ENCODE peak calls at places on chromosomes 11 and 22, in four cellular contexts. One of them, this sample, is unnamed.
A peak's percentile ranks its signal among the peaks of the same experiment; 100 is the strongest.

GRCh38 chr11:35305670-35306382 is 113.5 kb downstream of the SLC1A2 start:
- DNase-seq in fibroblast of lung: peak; percentile 48
- DNase-seq in epithelial cell of esophagus: peak; percentile 40
- DNase-seq in CD4-positive, alpha-beta T cell: peak; percentile 29
- DNase-seq in this sample: peak; percentile 48

GRCh38 chr11:57471496-57471895 is 11.2 kb downstream of the RTN4RL2 start:
- DNase-seq in fibroblast of lung: no peak
- DNase-seq in epithelial cell of esophagus: no peak
- DNase-seq in CD4-positive, alpha-beta T cell: no peak
- DNase-seq in this sample: no peak

GRCh38 chr11:69265911-69266510 is 27.9 kb upstream of the MYEOV start:
- DNase-seq in fibroblast of lung: no peak
- DNase-seq in epithelial cell of esophagus: no peak
- DNase-seq in CD4-positive, alpha-beta T cell: no peak
- DNase-seq in this sample: no peak

GRCh38 chr11:8332196-8332595 is 68.5 kb upstream of the LMO1 start:
- DNase-seq in fibroblast of lung: no peak
- DNase-seq in epithelial cell of esophagus: no peak
- DNase-seq in CD4-positive, alpha-beta T cell: no peak
- DNase-seq in this sample: no peak

GRCh38 chr11:61897387-61898246 is 6.3 kb upstream of the FADS3 start:
- DNase-seq in fibroblast of lung: peak; percentile 20
- DNase-seq in epithelial cell of esophagus: peak; percentile 55
- DNase-seq in CD4-positive, alpha-beta T cell: peak; percentile 74
- DNase-seq in this sample: peak; percentile 89

GRCh38 chr11:3867209-3868071 is 12.0 kb downstream of the STIM1 start:
- DNase-seq in fibroblast of lung: peak; percentile 12
- DNase-seq in epithelial cell of esophagus: peak; percentile 54
- DNase-seq in CD4-positive, alpha-beta T cell: no peak
- DNase-seq in this sample: no peak

GRCh38 chr11:95254139-95254704 is 23.2 kb upstream of the SESN3 start:
- DNase-seq in fibroblast of lung: peak; percentile 91
- DNase-seq in epithelial cell of esophagus: peak; percentile 95
- DNase-seq in CD4-positive, alpha-beta T cell: peak; percentile 66
- DNase-seq in this sample: peak; percentile 69

GRCh38 chr11:64743591-64744543 is at the start of gene RASGRP2:
- DNase-seq in fibroblast of lung: no peak
- DNase-seq in epithelial cell of esophagus: peak; percentile 31
- DNase-seq in CD4-positive, alpha-beta T cell: peak; percentile 88
- DNase-seq in this sample: peak; percentile 83

GRCh38 chr11:5719703-5720495 is 16.3 kb upstream of the OR56B1 start:
- DNase-seq in fibroblast of lung: peak; percentile 17
- DNase-seq in epithelial cell of esophagus: no peak
- DNase-seq in CD4-positive, alpha-beta T cell: no peak
- DNase-seq in this sample: no peak

GRCh38 chr11:58905716-58906547 is 33.4 kb upstream of the GLYATL1 start:
- DNase-seq in fibroblast of lung: peak; percentile 94
- DNase-seq in epithelial cell of esophagus: peak; percentile 82
- DNase-seq in CD4-positive, alpha-beta T cell: no peak
- DNase-seq in this sample: no peak

GRCh38 chr11:87232320-87232719 is 194.6 kb downstream of the TMEM135 start:
- DNase-seq in fibroblast of lung: no peak
- DNase-seq in epithelial cell of esophagus: no peak
- DNase-seq in CD4-positive, alpha-beta T cell: no peak
- DNase-seq in this sample: no peak

GRCh38 chr11:134731562-134731961 is 319.5 kb upstream of the B3GAT1 start:
- DNase-seq in fibroblast of lung: no peak
- DNase-seq in epithelial cell of esophagus: no peak
- DNase-seq in CD4-positive, alpha-beta T cell: no peak
- DNase-seq in this sample: no peak

GRCh38 chr11:72716291-72716690 is 35.9 kb downstream of the ARAP1 start:
- DNase-seq in fibroblast of lung: peak; percentile 22
- DNase-seq in epithelial cell of esophagus: no peak
- DNase-seq in CD4-positive, alpha-beta T cell: no peak
- DNase-seq in this sample: no peak

GRCh38 chr11:26905368-26905767 is 88.5 kb upstream of the FIBIN start:
- DNase-seq in fibroblast of lung: peak; percentile 51
- DNase-seq in epithelial cell of esophagus: peak; percentile 44
- DNase-seq in CD4-positive, alpha-beta T cell: no peak
- DNase-seq in this sample: no peak

GRCh38 chr11:32913445-32913844 is 20.8 kb downstream of the QSER1 start:
- DNase-seq in fibroblast of lung: no peak
- DNase-seq in epithelial cell of esophagus: no peak
- DNase-seq in CD4-positive, alpha-beta T cell: no peak
- DNase-seq in this sample: no peak

GRCh38 chr11:75603791-75604736 is 42.0 kb downstream of the SERPINH1 start:
- DNase-seq in fibroblast of lung: peak; percentile 91
- DNase-seq in epithelial cell of esophagus: peak; percentile 89
- DNase-seq in CD4-positive, alpha-beta T cell: no peak
- DNase-seq in this sample: no peak

GRCh38 chr22:24434472-24435322 is 7.3 kb downstream of the ADORA2A start:
- DNase-seq in fibroblast of lung: peak; percentile 35
- DNase-seq in epithelial cell of esophagus: no peak
- DNase-seq in CD4-positive, alpha-beta T cell: no peak
- DNase-seq in this sample: peak; percentile 87

DNA sequence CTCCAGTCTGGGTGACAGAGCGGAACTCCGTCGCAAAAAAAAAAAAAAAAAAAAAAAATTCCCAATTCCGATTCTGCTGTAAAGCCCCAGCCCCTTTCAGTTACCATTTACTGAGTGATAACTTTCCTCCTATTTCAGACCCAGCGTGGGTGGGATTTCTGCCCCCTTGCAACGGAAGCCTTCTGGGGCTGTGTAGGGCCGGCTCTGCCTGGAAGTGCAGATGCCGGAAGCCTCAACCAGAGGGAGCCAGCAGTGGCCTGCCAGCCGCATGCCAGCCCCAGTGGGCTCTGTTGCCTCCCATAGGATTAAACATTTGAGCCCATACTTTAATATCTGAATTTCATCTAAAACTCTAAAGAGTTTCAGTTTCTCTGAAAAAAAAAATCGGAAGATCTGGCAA is 60.0 kb upstream of the NUP50 start:
- DNase-seq in fibroblast of lung: no peak
- DNase-seq in epithelial cell of esophagus: no peak
- DNase-seq in CD4-positive, alpha-beta T cell: no peak
- DNase-seq in this sample: no peak
- TF ChIP-seq CTCF in fibroblast of lung: no peak
- TF ChIP-seq CTCF in epithelial cell of esophagus: no peak
- TF ChIP-seq CTCF in CD4-positive, alpha-beta T cell: no peak
- TF ChIP-seq CTCF in this sample: no peak

DNA sequence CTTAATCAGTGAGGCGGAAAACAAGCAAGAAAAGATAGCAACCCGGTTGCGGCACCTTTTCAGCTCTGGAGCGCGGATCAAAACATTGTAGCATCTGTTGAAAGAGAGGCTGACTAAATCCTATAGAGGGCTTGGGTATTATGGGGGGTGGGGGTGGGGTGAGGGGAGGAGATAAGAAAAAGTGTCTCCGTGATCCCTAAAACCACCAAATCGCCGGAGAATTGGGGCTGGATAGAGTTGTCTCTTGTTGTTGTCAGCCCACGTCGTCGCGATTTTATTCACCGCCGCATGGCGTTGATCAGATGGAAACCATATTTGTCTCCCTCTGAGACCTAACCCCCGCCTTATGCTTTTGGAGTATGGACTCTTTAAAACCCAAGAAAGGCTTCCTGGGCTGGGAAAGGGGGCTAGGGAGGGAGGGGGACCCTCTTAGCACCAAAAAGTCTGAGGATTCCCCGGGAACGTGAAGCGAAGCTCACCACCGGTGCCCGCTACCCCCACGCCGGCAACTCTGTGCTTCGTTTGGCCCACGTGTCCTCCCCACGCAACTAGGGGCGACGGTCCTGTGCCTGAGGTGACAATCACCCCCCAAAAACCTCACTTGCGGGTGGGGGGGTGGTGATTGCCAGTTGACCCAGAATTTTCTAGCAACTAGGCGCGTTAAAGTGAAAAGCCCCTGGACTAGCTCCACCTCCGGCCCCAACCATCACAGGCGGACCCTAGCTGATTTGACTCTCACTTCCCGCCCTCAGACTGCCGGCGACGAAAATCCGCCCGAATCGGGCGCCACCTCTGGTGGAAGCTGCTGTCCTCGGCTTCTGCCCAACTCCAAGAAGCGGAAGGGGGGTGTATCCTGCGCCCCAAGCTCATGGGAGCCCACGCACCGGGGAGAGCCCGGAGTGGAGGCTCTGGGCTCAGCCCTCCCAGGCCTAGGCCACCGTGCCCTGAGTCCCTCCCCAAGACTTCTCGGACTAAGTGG is 12.8 kb downstream of the PAX6 start:
- DNase-seq in fibroblast of lung: no peak
- DNase-seq in epithelial cell of esophagus: no peak
- DNase-seq in CD4-positive, alpha-beta T cell: no peak
- DNase-seq in this sample: peak; percentile 81
- TF ChIP-seq CTCF in fibroblast of lung: peak; percentile 18
- TF ChIP-seq CTCF in epithelial cell of esophagus: peak; percentile 24
- TF ChIP-seq CTCF in CD4-positive, alpha-beta T cell: no peak
- TF ChIP-seq CTCF in this sample: peak; percentile 61

DNA sequence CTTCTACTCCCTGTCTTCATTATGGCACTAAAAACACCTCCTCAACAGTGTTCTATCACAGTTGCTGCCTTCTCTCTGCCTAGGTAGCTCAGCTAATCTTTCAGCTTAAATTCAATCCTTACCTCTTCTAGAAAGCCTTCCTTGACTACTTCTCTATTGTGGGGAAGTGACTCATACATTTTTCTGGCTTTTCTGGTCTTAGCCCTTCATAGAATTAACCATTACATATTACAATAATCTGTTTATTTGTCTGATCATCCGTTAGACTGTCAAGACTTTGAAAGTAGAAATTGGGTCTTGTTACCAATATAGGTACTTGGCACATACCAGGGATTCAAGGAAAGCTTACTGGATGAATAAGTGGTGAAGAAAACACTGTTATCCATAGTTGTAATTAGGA is 89.6 kb downstream of the FANCF start:
- DNase-seq in fibroblast of lung: peak; percentile 72
- DNase-seq in epithelial cell of esophagus: peak; percentile 61
- DNase-seq in CD4-positive, alpha-beta T cell: no peak
- DNase-seq in this sample: no peak
- TF ChIP-seq CTCF in fibroblast of lung: no peak
- TF ChIP-seq CTCF in epithelial cell of esophagus: no peak
- TF ChIP-seq CTCF in CD4-positive, alpha-beta T cell: no peak
- TF ChIP-seq CTCF in this sample: no peak

GRCh38 chr11:29959488-29959887 is 57.3 kb downstream of the KCNA4 start:
- DNase-seq in fibroblast of lung: no peak
- DNase-seq in epithelial cell of esophagus: no peak
- DNase-seq in CD4-positive, alpha-beta T cell: no peak
- DNase-seq in this sample: no peak

GRCh38 chr11:29963796-29964195 is 53.0 kb downstream of the KCNA4 start:
- DNase-seq in fibroblast of lung: no peak
- DNase-seq in epithelial cell of esophagus: no peak
- DNase-seq in CD4-positive, alpha-beta T cell: no peak
- DNase-seq in this sample: no peak

GRCh38 chr11:29957406-29957805 is 59.4 kb downstream of the KCNA4 start:
- DNase-seq in fibroblast of lung: no peak
- DNase-seq in epithelial cell of esophagus: peak; percentile 2
- DNase-seq in CD4-positive, alpha-beta T cell: no peak
- DNase-seq in this sample: no peak

GRCh38 chr11:29963068-29963467 is 53.8 kb downstream of the KCNA4 start:
- DNase-seq in fibroblast of lung: no peak
- DNase-seq in epithelial cell of esophagus: no peak
- DNase-seq in CD4-positive, alpha-beta T cell: no peak
- DNase-seq in this sample: no peak

DNA sequence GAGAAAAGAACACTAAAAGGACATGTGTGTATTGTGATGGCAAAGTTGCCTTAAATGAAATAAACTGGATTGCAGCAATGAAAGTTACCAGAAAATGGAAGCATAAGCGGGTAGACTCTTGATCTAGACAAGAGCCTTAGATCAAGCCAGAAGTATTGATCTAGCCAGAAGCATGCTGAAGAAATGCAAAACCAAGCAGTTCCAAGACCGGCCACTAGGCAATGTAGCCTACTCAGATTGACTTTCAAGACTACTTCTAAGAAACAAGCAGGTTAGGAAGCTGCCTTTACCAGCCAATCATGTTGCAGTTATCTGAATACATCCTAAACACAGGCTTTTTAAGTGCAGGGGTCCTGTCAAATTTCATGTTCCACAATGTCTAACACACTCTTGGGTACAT is 54.6 kb downstream of the KCNA4 start:
- DNase-seq in fibroblast of lung: no peak
- DNase-seq in epithelial cell of esophagus: peak; percentile 10
- DNase-seq in CD4-positive, alpha-beta T cell: no peak
- DNase-seq in this sample: no peak
- TF ChIP-seq CTCF in fibroblast of lung: no peak
- TF ChIP-seq CTCF in epithelial cell of esophagus: peak; percentile 43
- TF ChIP-seq CTCF in CD4-positive, alpha-beta T cell: no peak
- TF ChIP-seq CTCF in this sample: peak; percentile 20

GRCh38 chr11:115008774-115009173 is 330.4 kb downstream of the NXPE2 start:
- DNase-seq in fibroblast of lung: no peak
- DNase-seq in epithelial cell of esophagus: no peak
- DNase-seq in CD4-positive, alpha-beta T cell: no peak
- DNase-seq in this sample: no peak
- TF ChIP-seq CTCF in fibroblast of lung: no peak
- TF ChIP-seq CTCF in epithelial cell of esophagus: no peak
- TF ChIP-seq CTCF in CD4-positive, alpha-beta T cell: no peak
- TF ChIP-seq CTCF in this sample: no peak

DNA sequence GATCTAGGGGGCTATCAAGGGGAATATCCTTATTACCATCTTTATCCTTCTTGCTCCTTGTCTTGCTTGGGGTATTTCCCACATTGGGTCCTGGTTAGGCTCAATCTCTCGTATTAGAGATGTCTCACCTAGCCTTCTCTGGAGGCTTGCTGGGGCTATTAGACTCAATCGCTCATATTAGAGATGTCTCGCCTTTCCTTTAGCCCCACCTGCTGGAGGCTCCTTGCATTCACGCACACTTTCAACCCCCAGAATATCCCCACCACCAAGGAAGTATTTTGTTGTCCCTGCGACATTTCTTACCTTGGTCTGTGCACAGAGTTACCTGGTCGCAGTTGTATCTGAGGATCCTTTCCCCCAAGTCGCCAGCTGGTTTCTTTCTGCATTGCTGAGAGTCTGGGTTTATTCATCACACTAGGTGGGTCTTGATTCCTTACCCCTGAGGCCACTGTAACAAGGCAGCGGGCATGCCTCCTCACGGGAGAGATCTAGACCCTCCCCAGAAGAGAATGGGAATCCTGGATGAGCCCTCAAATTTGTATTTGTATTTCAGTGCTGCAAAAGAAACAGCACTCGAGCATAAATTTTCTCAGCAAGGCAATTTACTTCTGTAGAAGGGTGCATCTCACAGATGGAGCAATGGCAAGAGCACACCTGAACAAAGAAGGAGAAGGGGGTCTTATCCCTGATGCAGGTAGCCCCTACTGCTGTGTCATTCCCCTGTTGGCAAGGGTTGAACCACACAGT is 15.9 kb upstream of the HYLS1 start:
- DNase-seq in fibroblast of lung: peak; percentile 22
- DNase-seq in epithelial cell of esophagus: peak; percentile 27
- DNase-seq in CD4-positive, alpha-beta T cell: no peak
- DNase-seq in this sample: no peak
- TF ChIP-seq CTCF in fibroblast of lung: peak; percentile 75
- TF ChIP-seq CTCF in epithelial cell of esophagus: peak; percentile 40
- TF ChIP-seq CTCF in CD4-positive, alpha-beta T cell: no peak
- TF ChIP-seq CTCF in this sample: no peak

DNA sequence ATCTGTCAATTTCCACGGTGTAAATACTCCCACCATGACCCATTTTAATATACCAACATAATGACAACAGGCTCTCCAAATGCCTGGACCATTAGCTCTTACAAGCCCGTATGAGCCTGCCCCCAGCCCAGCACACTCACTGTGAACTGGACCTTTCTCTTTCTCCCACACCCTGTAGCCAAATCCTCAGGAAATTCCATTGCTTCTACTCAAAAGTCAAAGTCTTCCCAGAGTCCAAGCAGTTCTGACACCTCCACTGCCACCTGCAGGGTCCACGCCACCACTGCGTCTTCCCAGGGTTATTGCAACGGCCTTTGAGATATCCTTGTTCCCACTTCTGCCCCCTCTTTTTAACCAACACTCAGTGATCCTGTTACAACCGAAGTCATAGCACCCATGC is 110.1 kb upstream of the ASPHD2 start:
- DNase-seq in fibroblast of lung: peak; percentile 68
- DNase-seq in epithelial cell of esophagus: peak; percentile 33
- DNase-seq in CD4-positive, alpha-beta T cell: no peak
- DNase-seq in this sample: no peak
- TF ChIP-seq CTCF in fibroblast of lung: peak; percentile 4
- TF ChIP-seq CTCF in epithelial cell of esophagus: no peak
- TF ChIP-seq CTCF in CD4-positive, alpha-beta T cell: no peak
- TF ChIP-seq CTCF in this sample: peak; percentile 37